ENCODE peak calls at places on chromosomes 12 and 14, in nine cellular contexts. C is MM.1S, A is fibroblast of pulmonary artery, X is right lobe of liver, T is PC-9, B is SK-N-SH, I is foreskin fibroblast, Z is A549, L is astrocyte of the spinal cord. S is an unnamed sample.

GRCh38 chr12:67193705-67194104 is 75.5 kb upstream of the CAND1 start:
- DNase-seq in B (no peak), T (peak; percentile 12), L (peak; percentile 27), A (peak; percentile 56), C (peak; percentile 44), Z (peak; percentile 28), X (no peak), I (peak; percentile 26), S (peak; percentile 49)

GRCh38 chr12:130286041-130286440 is 51.6 kb upstream of the PIWIL1 start:
- DNase-seq in A (no peak), I (no peak), T (no peak), L (no peak), B (peak; percentile 48), C (no peak), Z (no peak), X (no peak), S (no peak)

GRCh38 chr12:112664569-112664968 is 127.0 kb upstream of the RPH3A start:
- DNase-seq in I (peak; percentile 1), A (peak; percentile 13), L (peak; percentile 1), Z (peak; percentile 24), T (peak; percentile 2), X (no peak), C (peak; percentile 5), B (no peak), S (no peak)

GRCh38 chr14:75981426-75981825 is 369 bp downstream of the TGFB3 start:
- DNase-seq in T (no peak), A (no peak), B (no peak), I (no peak), L (no peak), Z (no peak), X (peak; percentile 25), C (peak; percentile 19), S (peak; percentile 86)

GRCh38 chr12:110501378-110501721 is 561 bp downstream of the VPS29 start:
- DNase-seq in T (no peak), C (peak; percentile 10), I (peak; percentile 67), L (peak; percentile 40), B (peak; percentile 62), A (peak; percentile 36), X (peak; percentile 50), Z (peak; percentile 54), S (peak; percentile 49)

GRCh38 chr14:86221755-86222154 is 691.8 kb downstream of the FLRT2 start:
- DNase-seq in A (no peak), X (no peak), T (no peak), I (peak; percentile 46), C (no peak), Z (no peak), L (no peak), B (no peak), S (no peak)

GRCh38 chr12:105270671-105271255 is 34.8 kb upstream of the APPL2 start:
- DNase-seq in T (no peak), L (no peak), I (no peak), A (no peak), X (no peak), C (no peak), Z (no peak), B (peak; percentile 17), S (no peak)

GRCh38 chr14:63308723-63309317 is 9.9 kb downstream of the GPHB5 start:
- DNase-seq in Z (peak; percentile 35), A (peak; percentile 47), L (no peak), X (peak; percentile 29), I (peak; percentile 49), T (peak; percentile 31), B (peak; percentile 12), C (no peak), S (peak; percentile 55)

GRCh38 chr12:44709166-44709565 is 166.9 kb downstream of the NELL2 start:
- DNase-seq in C (no peak), Z (no peak), T (no peak), B (no peak), L (no peak), X (no peak), A (no peak), I (no peak), S (no peak)

GRCh38 chr12:29229158-29229505 is 80.1 kb downstream of the FAR2 start:
- DNase-seq in Z (no peak), I (no peak), B (no peak), C (no peak), L (no peak), X (no peak), A (no peak), T (no peak), S (no peak)

GRCh38 chr14:24279301-24280186 is 8.1 kb upstream of the RABGGTA start:
- DNase-seq in I (peak; percentile 62), X (no peak), T (no peak), C (no peak), B (peak; percentile 67), Z (peak; percentile 41), A (no peak), L (no peak), S (peak; percentile 77)

GRCh38 chr14:32372154-32372553 is 43.1 kb downstream of the AKAP6 start:
- DNase-seq in C (no peak), A (peak; percentile 86), I (peak; percentile 95), X (no peak), Z (peak; percentile 11), B (no peak), L (peak; percentile 97), T (no peak), S (no peak)

GRCh38 chr14:75824328-75824727 is 157.5 kb downstream of the TGFB3 start:
- DNase-seq in C (peak; percentile 15), L (no peak), X (no peak), B (no peak), A (no peak), Z (no peak), T (no peak), I (no peak), S (peak; percentile 14)

GRCh38 chr12:570949-571794 is 92.1 kb downstream of the NINJ2 start:
- DNase-seq in C (no peak), X (peak; percentile 76), B (no peak), L (peak; percentile 63), I (peak; percentile 96), A (peak; percentile 85), Z (peak; percentile 98), T (peak; percentile 87), S (no peak)

GRCh38 chr12:29519585-29520182 is 22.2 kb upstream of the OVCH1 start:
- DNase-seq in L (peak; percentile 76), Z (peak; percentile 60), I (peak; percentile 73), X (no peak), C (peak; percentile 57), A (peak; percentile 83), T (peak; percentile 24), B (peak; percentile 32), S (peak; percentile 64)

GRCh38 chr14:31239673-31240072 is 32.1 kb upstream of the HECTD1 start:
- DNase-seq in I (no peak), C (no peak), A (no peak), T (no peak), Z (no peak), L (no peak), B (no peak), X (no peak), S (no peak)

GRCh38 chr14:104366931-104367810 is 212.4 kb upstream of the C14orf180 start:
- DNase-seq in A (no peak), Z (no peak), I (no peak), X (no peak), B (no peak), L (no peak), T (no peak), C (no peak), S (no peak)

GRCh38 chr12:95820096-95820703 is 29.6 kb upstream of the NTN4 start:
- DNase-seq in A (peak; percentile 69), C (no peak), X (no peak), B (peak; percentile 65), T (no peak), Z (peak; percentile 75), I (peak; percentile 84), L (peak; percentile 57), S (no peak)

GRCh38 chr12:126518596-126519200 is 1453.5 kb downstream of the AACS start:
- DNase-seq in B (no peak), X (no peak), T (no peak), C (no peak), Z (no peak), I (peak; percentile 34), A (peak; percentile 41), L (peak; percentile 61), S (no peak)

GRCh38 chr12:96985515-96986362 is 78.7 kb downstream of the NEDD1 start:
- DNase-seq in A (no peak), T (peak; percentile 32), X (peak; percentile 36), C (peak; percentile 43), I (peak; percentile 34), B (no peak), Z (peak; percentile 8), L (no peak), S (peak; percentile 36)

GRCh38 chr12:68001486-68002466 is 12.5 kb downstream of the IFNG-AS1 start:
- DNase-seq in Z (peak; percentile 33), X (no peak), I (peak; percentile 47), L (peak; percentile 4), C (no peak), T (no peak), B (no peak), A (peak; percentile 14), S (peak; percentile 49)

DNA sequence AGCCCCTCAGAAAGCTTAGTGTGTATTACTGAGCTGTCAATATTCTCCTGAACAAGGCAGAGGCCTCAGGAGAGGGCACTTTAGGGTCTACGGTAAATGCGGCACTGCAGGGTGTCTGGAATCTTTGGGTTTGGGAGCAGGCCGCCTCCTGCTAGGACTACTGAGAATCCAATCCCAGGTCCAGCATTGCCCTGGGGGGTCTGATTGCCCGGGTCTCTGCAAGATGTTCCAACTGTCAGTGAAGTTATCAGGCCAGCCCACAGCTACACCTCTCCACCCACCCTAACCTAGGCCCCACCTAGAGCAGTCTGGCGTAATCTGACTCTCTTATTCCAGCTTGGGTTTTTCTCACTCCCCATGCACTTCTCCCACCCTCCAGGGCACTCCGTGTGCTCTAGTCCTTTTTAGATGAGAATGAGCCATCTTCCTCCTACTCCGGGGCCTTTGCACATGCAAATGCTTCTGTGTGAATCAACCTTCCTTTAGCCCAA is 4.4 kb upstream of the ZFP36L1 start:
- DNase-seq in Z (no peak), T (no peak), X (no peak), A (no peak), L (no peak), I (no peak), B (no peak), C (no peak), S (no peak)
- H3K4me3 ChIP-seq in Z (no peak overlapping the region), T (no peak overlapping the region), X (no peak overlapping the region), A (no peak overlapping the region), L (no peak overlapping the region), I (no peak overlapping the region), B (no peak overlapping the region), C (no peak overlapping the region), S (no peak overlapping the region)

GRCh38 chr12:62472472-62472871 is 5.8 kb downstream of the MON2 start:
- DNase-seq in B (no peak), I (peak; percentile 3), Z (no peak), T (no peak), A (no peak), L (no peak), X (no peak), C (no peak), S (no peak)
- TF ChIP-seq CTCF in B (no peak), I (no peak), Z (no peak), T (no peak), A (no peak), L (no peak), X (no peak), C (no peak), S (no peak)

GRCh38 chr12:124720687-124721500 is 142.8 kb downstream of the SCARB1 start:
- DNase-seq in T (no peak), L (peak; percentile 84), Z (peak; percentile 59), B (peak; percentile 83), C (no peak), X (peak; percentile 82), A (peak; percentile 85), I (peak; percentile 62), S (no peak)
- H3K4me3 ChIP-seq in T (no peak overlapping the region), L (no peak overlapping the region), Z (no peak overlapping the region), B (peak overlapping the region; percentile 7), C (no peak overlapping the region), X (no peak overlapping the region), A (no peak overlapping the region), I (no peak overlapping the region), S (no peak overlapping the region)

GRCh38 chr12:98698603-98699463 is 53.7 kb downstream of the APAF1 start:
- DNase-seq in T (peak; percentile 28), A (peak; percentile 80), X (peak; percentile 49), B (peak; percentile 65), Z (peak; percentile 84), L (peak; percentile 72), I (peak; percentile 80), C (peak; percentile 72), S (peak; percentile 75)
- TF ChIP-seq CTCF in T (peak; percentile 72), A (peak; percentile 78), X (peak; percentile 54), B (peak; percentile 74), Z (peak; percentile 80), L (peak; percentile 77), I (peak; percentile 62), C (peak; percentile 79), S (peak; percentile 63)

S was measured in GM12865.